ENCODE peak calls at places on chromosomes 7 and 10, in four cellular contexts. H, K, I and B are unnamed samples.

GRCh38 chr10:22666287-22667092 is 47.9 kb downstream of the PIP4K2A start:
- DNase-seq in H (no peak), K (no peak), I (no peak), B (peak)

GRCh38 chr10:111267673-111268072 is 190.8 kb downstream of the ADRA2A start:
- DNase-seq in H (no peak), K (no peak), I (no peak), B (no peak)

GRCh38 chr10:59387951-59388431 is 25.6 kb upstream of the FAM13C start:
- DNase-seq in H (peak), K (peak), I (peak), B (peak)

GRCh38 chr7:100689230-100690135 is 4.6 kb downstream of the GIGYF1 start:
- DNase-seq in H (no peak), K (no peak), I (no peak), B (no peak)

GRCh38 chr7:96624954-96625353 is 84.7 kb downstream of the SEM1 start:
- DNase-seq in H (no peak), K (no peak), I (no peak), B (no peak)

GRCh38 chr10:17423641-17424186 is 30.7 kb downstream of the ST8SIA6 start:
- DNase-seq in H (no peak), K (no peak), I (no peak), B (no peak)

GRCh38 chr7:100472854-100473499 is 6.0 kb downstream of the TSC22D4 start:
- DNase-seq in H (no peak), K (peak), I (peak), B (peak)

GRCh38 chr10:132737390-132738048 is 48.4 kb downstream of the NKX6-2 start:
- DNase-seq in H (no peak), K (no peak), I (no peak), B (no peak)

GRCh38 chr7:16891338-16891737 is 9.6 kb upstream of the AGR3 start:
- DNase-seq in H (peak), K (peak), I (peak), B (peak)

GRCh38 chr7:157602581-157602980 is 265.8 kb downstream of the DNAJB6 start:
- DNase-seq in H (no peak), K (no peak), I (no peak), B (no peak)

GRCh38 chr7:42137941-42138340 is 99.1 kb downstream of the GLI3 start:
- DNase-seq in H (no peak), K (no peak), I (no peak), B (peak)

GRCh38 chr10:63268798-63269503 is 135.8 kb downstream of the NRBF2 start:
- DNase-seq in H (peak), K (peak), I (peak), B (peak)

GRCh38 chr10:29922226-29922625 is 137.2 kb downstream of the JCAD start:
- DNase-seq in H (no peak), K (no peak), I (no peak), B (no peak)

GRCh38 chr7:93914581-93915066 is 6.9 kb upstream of the GNG11 start:
- DNase-seq in H (peak), K (peak), I (peak), B (peak)

GRCh38 chr7:128874140-128875031 is 11.7 kb downstream of the ATP6V1F start:
- DNase-seq in H (no peak), K (no peak), I (no peak), B (no peak)

GRCh38 chr10:128068398-128069285 is 57.6 kb downstream of the MKI67 start:
- DNase-seq in H (no peak), K (no peak), I (no peak), B (no peak)

GRCh38 chr7:82204694-82205093 is 238.9 kb downstream of the CACNA2D1 start:
- DNase-seq in H (no peak), K (peak), I (peak), B (peak)